ENCODE peak calls at places on chromosomes 1 and 21, in nine cellular contexts. Q is mammary epithelial cell; N is left ventricle myocardium inferior; A is fibroblast of pulmonary artery; K is nephron progenitor cell; X is choroid plexus epithelial cell; T is colonic mucosa; P is CD8-positive, alpha-beta T cell; C is hepatocyte. O is an unnamed sample.

GRCh38 chr1:197173571-197174482 is 27.4 kb upstream of the ASPM start:
- DNase-seq in C (peak), P (no peak), Q (no peak), X (peak), A (peak), T (no peak), K (no peak), N (no peak), O (no peak)

GRCh38 chr1:187491082-187491720 is 662.5 kb downstream of the PLA2G4A start:
- DNase-seq in T (no peak), A (peak), N (no peak), C (peak), X (peak), K (no peak), P (no peak), Q (peak), O (no peak)

GRCh38 chr21:45323487-45324380 is 36.0 kb upstream of the POFUT2 start:
- DNase-seq in Q (no peak), C (no peak), T (no peak), P (no peak), K (no peak), N (peak), X (no peak), A (peak), O (no peak)

GRCh38 chr1:204350857-204351573 is 8.7 kb downstream of the PLEKHA6 start:
- DNase-seq in N (peak), P (no peak), A (peak), Q (no peak), K (peak), C (peak), X (peak), T (peak), O (peak)

GRCh38 chr1:48693674-48694347 is 82.9 kb downstream of the BEND5 start:
- DNase-seq in K (no peak), P (no peak), A (no peak), N (no peak), X (no peak), T (no peak), C (no peak), Q (peak), O (no peak)

GRCh38 chr1:156944268-156944667 is 23.8 kb downstream of the LRRC71 start:
- DNase-seq in A (no peak), K (no peak), P (no peak), C (no peak), N (no peak), Q (no peak), T (no peak), X (no peak), O (no peak)

GRCh38 chr1:98323396-98323795 is 338.1 kb upstream of the SNX7 start:
- DNase-seq in T (no peak), C (no peak), Q (peak), A (peak), P (no peak), K (no peak), X (peak), N (no peak), O (peak)

GRCh38 chr1:183234660-183235476 is 48.8 kb downstream of the LAMC2 start:
- DNase-seq in X (peak), N (peak), A (peak), C (peak), P (no peak), Q (peak), K (peak), T (peak), O (peak)

GRCh38 chr1:38541223-38541622 is 318.3 kb downstream of the RRAGC start:
- DNase-seq in P (no peak), X (peak), N (no peak), K (no peak), A (peak), Q (no peak), C (no peak), T (no peak), O (no peak)

GRCh38 chr1:71049951-71050598 is 2.5 kb upstream of the PTGER3 start:
- DNase-seq in T (peak), A (peak), P (no peak), N (no peak), X (peak), K (peak), Q (peak), C (peak), O (peak)

GRCh38 chr1:22791736-22792325 is 81.2 kb downstream of the EPHB2 start:
- DNase-seq in K (no peak), A (no peak), Q (no peak), N (no peak), X (no peak), P (no peak), T (peak), C (no peak), O (no peak)

GRCh38 chr1:243315933-243316332 is 60.1 kb downstream of the SDCCAG8 start:
- DNase-seq in T (no peak), N (no peak), A (peak), K (no peak), Q (no peak), P (no peak), X (no peak), C (no peak), O (no peak)

GRCh38 chr1:53460211-53460634 is 1.0 kb downstream of the DMRTB1 start:
- DNase-seq in T (no peak), K (no peak), C (no peak), Q (no peak), N (no peak), A (no peak), P (no peak), X (no peak), O (no peak)

GRCh38 chr1:203996126-203996525 is 76.8 kb upstream of the SOX13 start:
- DNase-seq in A (peak), P (no peak), K (peak), T (no peak), Q (no peak), C (no peak), N (no peak), X (peak), O (no peak)

GRCh38 chr1:65264197-65264929 is 45.0 kb upstream of the DNAJC6 start:
- DNase-seq in C (peak), X (peak), T (peak), Q (peak), P (no peak), A (peak), N (peak), K (peak), O (peak)

GRCh38 chr1:152110365-152110859 is 4.8 kb downstream of the TCHH start:
- DNase-seq in T (peak), P (no peak), X (peak), K (no peak), A (peak), Q (peak), C (peak), N (peak), O (no peak)

GRCh38 chr1:42214447-42214871 is 49.9 kb upstream of the GUCA2A start:
- DNase-seq in C (peak), A (peak), P (no peak), X (peak), T (peak), N (no peak), K (no peak), Q (peak), O (peak)

GRCh38 chr1:183633676-183634343 is 1.8 kb downstream of the ARPC5 start:
- DNase-seq in Q (peak), A (peak), X (peak), T (no peak), N (no peak), P (no peak), C (peak), K (no peak), O (peak)

GRCh38 chr1:67616394-67616985 is 68.5 kb upstream of the GADD45A start:
- DNase-seq in K (no peak), Q (no peak), T (no peak), C (no peak), N (no peak), P (no peak), A (no peak), X (no peak), O (no peak)

GRCh38 chr1:204190212-204191211 is 5.8 kb downstream of the KISS1 start:
- DNase-seq in A (peak), P (no peak), N (no peak), T (peak), Q (no peak), K (peak), X (peak), C (peak), O (no peak)

GRCh38 chr1:22876359-22877111 is 96.1 kb downstream of the LACTBL1 start:
- DNase-seq in A (peak), N (no peak), C (peak), T (no peak), X (peak), Q (peak), P (no peak), K (peak), O (peak)

GRCh38 chr21:40732998-40733397 is 114.0 kb downstream of the DSCAM start:
- DNase-seq in Q (no peak), N (no peak), P (no peak), X (no peak), C (no peak), T (no peak), A (no peak), K (no peak), O (no peak)

GRCh38 chr1:201676651-201677050 is 137.7 kb downstream of the NAV1 start:
- DNase-seq in K (no peak), A (no peak), T (no peak), N (no peak), Q (no peak), X (no peak), P (no peak), C (no peak), O (no peak)

GRCh38 chr1:200042119-200042436 is 14.6 kb downstream of the NR5A2 start:
- DNase-seq in A (no peak), C (no peak), X (no peak), Q (no peak), N (no peak), T (no peak), K (peak), P (no peak), O (no peak)

GRCh38 chr1:105137543-105138444 is 1388.1 kb downstream of the AMY1C start:
- DNase-seq in K (peak), A (no peak), X (no peak), T (no peak), Q (no peak), P (no peak), C (peak), N (no peak), O (no peak)

GRCh38 chr1:53115403-53116306 is 26.8 kb downstream of the SLC1A7 start:
- DNase-seq in Q (no peak), C (peak), A (peak), K (peak), X (peak), N (no peak), T (no peak), P (no peak), O (no peak)

GRCh38 chr1:175511496-175511895 is 231.9 kb downstream of the TNR start:
- DNase-seq in Q (no peak), T (no peak), A (no peak), K (no peak), N (no peak), X (no peak), P (no peak), C (no peak), O (no peak)

DNA sequence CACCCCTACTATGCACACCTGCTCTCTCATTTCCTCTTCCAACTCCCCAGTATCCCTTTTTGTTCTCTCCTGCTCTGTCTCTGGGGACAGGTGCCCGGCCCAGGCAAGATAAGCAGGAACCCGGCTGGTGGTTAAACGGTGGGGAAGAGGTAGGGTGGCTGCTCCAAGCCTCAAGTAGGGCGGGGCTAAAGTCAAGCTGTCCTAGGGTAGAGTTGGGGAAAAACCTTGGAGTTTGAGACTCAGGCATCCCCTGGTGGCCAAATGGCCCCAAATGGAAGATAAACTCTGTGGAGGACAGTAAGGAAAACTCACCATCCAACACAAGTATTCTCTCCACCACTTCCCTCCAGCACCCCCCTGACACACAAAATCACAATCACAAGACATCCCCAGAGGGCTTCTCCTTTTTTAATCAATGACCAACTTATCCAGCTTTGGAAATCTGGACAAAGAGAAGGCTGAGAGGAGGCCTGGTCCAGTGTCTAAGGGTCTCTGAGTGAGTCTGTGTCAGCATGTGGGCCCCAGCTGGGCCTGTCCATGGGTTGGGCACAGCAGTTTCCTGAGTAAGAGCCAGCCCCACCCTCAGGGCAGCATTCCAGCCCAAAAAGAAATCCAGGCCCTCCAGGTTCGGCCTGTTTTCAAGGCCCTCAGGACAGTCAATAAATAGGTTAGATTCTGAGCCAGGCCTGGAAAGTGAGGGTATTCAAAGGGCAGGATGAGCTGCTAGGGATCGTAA is 9.8 kb downstream of the POMGNT1 start:
- DNase-seq in N (no peak), A (no peak), C (no peak), T (peak), Q (no peak), K (no peak), P (no peak), X (no peak), O (no peak)
- TF ChIP-seq CTCF in N (no peak), A (no peak), C (no peak), T (no peak), Q (peak), K (no peak), P (no peak), X (peak), O (peak)

GRCh38 chr1:91792393-91793032 is 93.4 kb downstream of the TGFBR3 start:
- DNase-seq in X (no peak), K (no peak), Q (no peak), P (no peak), T (no peak), C (no peak), N (no peak), A (no peak), O (no peak)

GRCh38 chr1:91789273-91789997 is 96.5 kb downstream of the TGFBR3 start:
- DNase-seq in A (no peak), N (no peak), Q (no peak), P (no peak), T (no peak), C (no peak), X (no peak), K (no peak), O (no peak)

GRCh38 chr1:91791691-91792392 is 94.1 kb downstream of the TGFBR3 start:
- DNase-seq in P (no peak), T (no peak), X (no peak), A (no peak), K (no peak), Q (no peak), N (no peak), C (no peak), O (no peak)

GRCh38 chr1:91790296-91790851 is 95.6 kb downstream of the TGFBR3 start:
- DNase-seq in P (no peak), N (no peak), A (no peak), Q (no peak), C (no peak), K (no peak), T (no peak), X (no peak), O (no peak)

DNA sequence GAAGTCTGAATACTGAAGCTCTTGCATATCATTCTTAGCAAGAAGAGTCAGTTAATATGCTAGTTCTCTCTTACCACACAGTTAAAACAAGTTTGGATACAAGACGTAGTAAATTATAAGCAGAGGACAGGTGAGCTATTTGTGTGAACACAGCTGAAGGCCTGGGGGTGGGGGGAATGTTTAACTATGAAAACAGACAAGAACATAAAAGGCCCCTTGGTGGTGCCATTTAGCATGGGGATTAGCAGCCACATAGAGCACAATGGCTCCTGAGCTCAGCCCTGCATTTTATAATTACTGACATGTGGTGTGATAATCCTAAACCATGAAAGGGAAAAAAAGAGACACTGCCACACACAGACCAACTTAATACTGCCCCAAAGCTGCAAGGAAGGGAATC is 94.8 kb downstream of the TGFBR3 start:
- DNase-seq in T (no peak), Q (no peak), C (peak), N (no peak), X (no peak), A (no peak), K (no peak), P (no peak), O (no peak)
- TF ChIP-seq CTCF in T (no peak), Q (peak), C (no peak), N (no peak), X (no peak), A (no peak), K (no peak), P (no peak), O (no peak)

DNA sequence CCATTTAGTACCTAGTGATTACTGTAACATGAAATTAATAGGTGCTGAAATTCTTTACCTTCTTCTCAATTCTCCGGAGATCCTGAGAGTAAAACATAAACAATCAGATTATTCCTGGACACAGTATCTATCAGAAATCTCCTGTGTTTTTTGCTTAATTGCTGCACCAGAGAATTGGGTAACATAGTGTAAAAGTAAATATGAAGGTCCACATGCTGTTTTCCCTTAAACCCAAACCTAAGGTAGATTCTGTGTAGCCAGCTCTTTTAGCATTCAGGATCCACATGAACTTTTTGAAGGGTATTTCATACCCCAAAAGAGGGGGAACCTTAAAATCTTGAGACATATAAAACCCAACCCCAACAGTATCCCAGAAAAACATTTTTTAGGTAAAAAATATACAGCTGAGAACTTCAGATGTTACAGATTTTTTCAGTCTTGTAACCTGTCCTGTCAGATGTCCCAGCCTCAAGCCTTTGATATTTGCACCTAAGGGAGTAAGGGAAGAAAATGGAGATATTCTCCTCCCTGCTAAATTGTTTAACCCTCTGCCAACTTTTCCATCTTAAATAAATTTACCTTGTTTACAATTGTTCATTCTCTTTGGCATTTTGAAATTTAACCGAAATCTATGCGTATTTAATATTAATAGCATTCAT is 11.2 kb downstream of the ODR4 start:
- DNase-seq in K (no peak), N (no peak), A (no peak), C (no peak), T (no peak), X (no peak), P (no peak), Q (no peak), O (no peak)
- TF ChIP-seq CTCF in K (no peak), N (no peak), A (no peak), C (no peak), T (no peak), X (no peak), P (no peak), Q (no peak), O (no peak)

DNA sequence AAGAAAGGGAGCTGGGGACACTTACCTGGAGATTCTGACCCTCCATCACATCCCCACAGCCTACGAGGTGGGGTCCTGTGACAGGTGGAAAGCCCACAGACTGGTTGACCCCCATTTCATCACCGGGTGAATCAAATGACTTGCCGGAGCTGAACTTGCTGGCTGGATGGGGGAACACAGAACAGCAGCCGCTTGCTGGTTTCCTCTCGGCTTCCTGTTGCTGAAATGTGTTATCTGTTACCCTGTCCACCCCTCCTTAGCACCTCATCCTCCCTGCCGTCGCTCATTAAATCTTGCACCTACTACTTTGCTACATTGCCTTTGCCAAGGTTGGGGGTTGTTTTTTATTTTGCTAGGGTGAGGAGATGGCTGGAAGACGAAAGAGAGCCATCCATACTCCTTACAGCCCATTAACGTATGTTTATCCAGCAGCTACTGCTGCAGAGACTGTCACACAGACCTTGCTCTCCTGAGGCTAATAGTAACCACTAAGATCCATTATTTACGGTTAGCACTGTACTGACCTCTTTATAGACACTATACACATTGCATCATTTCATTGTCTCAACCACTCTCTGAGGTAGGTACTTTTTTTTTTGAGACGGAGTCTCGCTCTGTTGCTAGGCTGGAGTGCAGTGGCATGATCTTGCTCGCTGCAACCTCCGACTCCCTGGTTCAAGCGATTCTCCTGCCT is 7.0 kb downstream of the PAFAH2 start:
- DNase-seq in T (no peak), C (no peak), Q (no peak), X (no peak), A (no peak), P (peak), N (no peak), K (no peak), O (no peak)
- TF ChIP-seq CTCF in T (no peak), C (no peak), Q (no peak), X (no peak), A (no peak), P (no peak), N (no peak), K (no peak), O (no peak)

DNA sequence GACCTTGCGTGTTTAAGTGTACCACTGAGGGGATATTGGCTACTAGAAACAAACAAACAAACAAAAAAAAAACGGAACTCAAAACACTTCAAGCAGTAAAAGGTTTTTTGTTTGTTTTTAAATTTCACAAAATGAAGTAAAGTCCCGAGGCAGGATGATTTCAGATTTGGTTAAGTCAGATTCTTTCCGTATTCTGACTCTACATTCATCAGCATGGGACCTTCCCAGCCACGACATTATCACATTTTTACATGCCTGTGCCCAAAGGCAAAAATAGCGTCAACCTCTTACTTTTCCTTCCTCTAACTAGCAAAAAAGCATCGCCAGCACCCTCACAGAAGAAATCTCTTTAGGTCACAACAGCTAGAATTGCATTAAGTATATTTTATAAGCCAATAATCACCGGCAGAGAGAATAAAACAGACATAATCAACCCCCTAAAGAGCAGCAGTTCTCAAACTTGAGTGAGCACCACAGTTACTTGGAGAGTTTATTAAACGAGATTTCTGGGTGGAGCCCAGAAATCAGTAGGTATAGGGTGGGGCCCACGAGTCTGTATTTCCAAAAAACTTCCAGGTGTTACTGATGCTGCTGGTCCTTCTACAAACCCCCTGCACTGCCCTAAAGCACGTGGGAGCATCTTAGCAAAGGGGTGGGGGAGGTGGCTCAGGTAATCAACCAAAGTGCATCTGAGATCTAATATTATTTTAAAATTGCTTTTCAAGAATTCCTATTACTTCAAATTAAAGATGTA is 227.6 kb downstream of the RGS7 start:
- DNase-seq in N (no peak), A (no peak), Q (no peak), K (no peak), C (no peak), T (no peak), X (no peak), P (no peak), O (no peak)
- TF ChIP-seq CTCF in N (no peak), A (no peak), Q (no peak), K (no peak), C (no peak), T (no peak), X (no peak), P (no peak), O (no peak)